ENCODE peak calls at places on chromosomes 12 and 14, in nine cellular contexts. G, A, V, N, Q, H, F, X and K are unnamed samples.

GRCh38 chr14:24435998-24436354 is 6.2 kb downstream of the KHNYN start:
- DNase-seq in G (no peak), N (no peak), X (no peak), Q (no peak), A (no peak), V (no peak), F (no peak), H (no peak), K (no peak)

GRCh38 chr14:51302319-51303030 is 62.4 kb downstream of the TMX1 start:
- DNase-seq in N (peak; percentile 56), F (no peak), A (no peak), X (no peak), G (no peak), H (no peak), V (no peak), Q (peak; percentile 29), K (no peak)

GRCh38 chr12:32418903-32419519 is 19.7 kb downstream of the FGD4 start:
- DNase-seq in X (no peak), N (peak; percentile 18), V (no peak), Q (no peak), F (no peak), H (no peak), G (no peak), A (peak; percentile 11), K (no peak)

GRCh38 chr12:102216086-102216691 is 18.6 kb upstream of the PMCH start:
- DNase-seq in V (no peak), H (peak; percentile 35), G (no peak), Q (peak; percentile 45), X (no peak), F (no peak), A (no peak), N (peak; percentile 24), K (no peak)

GRCh38 chr12:6336079-6336858 is 5.6 kb downstream of the TNFRSF1A start:
- DNase-seq in X (peak; percentile 90), N (peak; percentile 97), G (peak; percentile 96), H (peak; percentile 96), F (peak; percentile 91), Q (peak; percentile 99), V (peak; percentile 95), A (peak; percentile 96), K (peak; percentile 100)

GRCh38 chr12:6250343-6250742 is 50.1 kb downstream of the CD9 start:
- DNase-seq in G (no peak), H (no peak), Q (no peak), A (peak; percentile 37), F (no peak), N (no peak), X (no peak), V (no peak), K (no peak)

GRCh38 chr14:65833256-65833880 is 420.8 kb downstream of the FUT8 start:
- DNase-seq in N (no peak), Q (no peak), G (no peak), H (no peak), A (peak; percentile 38), F (no peak), X (no peak), V (no peak), K (no peak)

GRCh38 chr12:42696424-42697149 is 107.0 kb upstream of the PRICKLE1 start:
- DNase-seq in F (no peak), G (no peak), V (peak; percentile 63), Q (peak; percentile 24), H (no peak), X (peak; percentile 47), N (no peak), A (no peak), K (no peak)

GRCh38 chr14:105095236-105095805 is 30.1 kb upstream of the GPR132 start:
- DNase-seq in H (no peak), N (no peak), Q (no peak), F (no peak), X (no peak), V (no peak), A (no peak), G (no peak), K (no peak)

GRCh38 chr14:75339059-75339458 is 60.4 kb downstream of the FOS start:
- DNase-seq in G (peak; percentile 33), N (no peak), H (no peak), X (no peak), A (no peak), F (no peak), Q (peak; percentile 4), V (no peak), K (no peak)

GRCh38 chr12:34303091-34303870 is 281.0 kb downstream of the ALG10 start:
- DNase-seq in G (no peak), Q (no peak), A (no peak), X (no peak), F (no peak), N (no peak), V (no peak), H (no peak), K (no peak)

GRCh38 chr12:58918475-58918874 is 1.8 kb downstream of the LRIG3 start:
- DNase-seq in Q (peak; percentile 23), F (no peak), N (peak; percentile 34), H (no peak), G (no peak), X (no peak), A (peak; percentile 27), V (no peak), K (no peak)

GRCh38 chr12:115507951-115508722 is 769.4 kb downstream of the MED13L start:
- DNase-seq in F (no peak), G (no peak), V (no peak), X (no peak), A (peak; percentile 95), Q (no peak), H (no peak), N (no peak), K (no peak)

GRCh38 chr14:89576132-89576923 is 159.3 kb upstream of the FOXN3 start:
- DNase-seq in X (no peak), Q (no peak), G (no peak), A (peak; percentile 11), F (no peak), V (no peak), H (no peak), N (no peak), K (no peak)

GRCh38 chr14:58133739-58134138 is 18.3 kb downstream of the ARMH4 start:
- DNase-seq in N (peak; percentile 97), Q (peak; percentile 66), G (peak; percentile 37), A (no peak), X (no peak), H (no peak), V (no peak), F (no peak), K (no peak)

DNA sequence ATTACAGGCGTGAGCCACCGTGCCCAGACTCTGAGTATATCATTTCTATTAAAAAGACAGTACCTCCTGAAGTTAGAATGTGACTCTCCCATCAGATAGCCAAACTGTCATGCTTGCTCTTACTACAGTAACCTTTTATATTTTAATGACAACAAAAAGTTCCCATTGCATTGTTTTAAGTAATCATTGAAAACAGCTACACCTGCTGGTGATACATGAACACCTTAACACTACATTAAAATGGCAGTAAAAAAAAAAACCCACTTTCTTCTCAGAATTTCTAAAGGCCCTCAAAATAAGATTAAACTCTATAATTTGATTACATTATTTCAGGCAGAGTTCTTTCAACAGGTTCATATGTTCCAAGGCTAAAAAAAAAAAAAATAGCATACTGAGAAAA is 76.7 kb downstream of the SH2B3 start:
- DNase-seq in F (no peak), A (no peak), Q (no peak), X (no peak), N (peak; percentile 12), V (no peak), H (no peak), G (no peak), K (no peak)
- TF ChIP-seq CTCF in F (no peak), A (no peak), Q (peak; percentile 25), X (no peak), N (peak; percentile 59), V (no peak), H (peak; percentile 21), G (no peak), K (peak; percentile 31)

GRCh38 chr12:15858348-15858747 is 23.8 kb upstream of the STRAP start:
- DNase-seq in Q (no peak), X (no peak), N (no peak), F (no peak), V (no peak), H (no peak), G (no peak), A (peak; percentile 20), K (no peak)
- H3K4me3 ChIP-seq in Q (no peak overlapping the region), X (no peak overlapping the region), N (no peak overlapping the region), F (no peak overlapping the region), V (no peak overlapping the region), H (no peak overlapping the region), G (no peak overlapping the region), A (no peak overlapping the region), K (no peak overlapping the region)

DNA sequence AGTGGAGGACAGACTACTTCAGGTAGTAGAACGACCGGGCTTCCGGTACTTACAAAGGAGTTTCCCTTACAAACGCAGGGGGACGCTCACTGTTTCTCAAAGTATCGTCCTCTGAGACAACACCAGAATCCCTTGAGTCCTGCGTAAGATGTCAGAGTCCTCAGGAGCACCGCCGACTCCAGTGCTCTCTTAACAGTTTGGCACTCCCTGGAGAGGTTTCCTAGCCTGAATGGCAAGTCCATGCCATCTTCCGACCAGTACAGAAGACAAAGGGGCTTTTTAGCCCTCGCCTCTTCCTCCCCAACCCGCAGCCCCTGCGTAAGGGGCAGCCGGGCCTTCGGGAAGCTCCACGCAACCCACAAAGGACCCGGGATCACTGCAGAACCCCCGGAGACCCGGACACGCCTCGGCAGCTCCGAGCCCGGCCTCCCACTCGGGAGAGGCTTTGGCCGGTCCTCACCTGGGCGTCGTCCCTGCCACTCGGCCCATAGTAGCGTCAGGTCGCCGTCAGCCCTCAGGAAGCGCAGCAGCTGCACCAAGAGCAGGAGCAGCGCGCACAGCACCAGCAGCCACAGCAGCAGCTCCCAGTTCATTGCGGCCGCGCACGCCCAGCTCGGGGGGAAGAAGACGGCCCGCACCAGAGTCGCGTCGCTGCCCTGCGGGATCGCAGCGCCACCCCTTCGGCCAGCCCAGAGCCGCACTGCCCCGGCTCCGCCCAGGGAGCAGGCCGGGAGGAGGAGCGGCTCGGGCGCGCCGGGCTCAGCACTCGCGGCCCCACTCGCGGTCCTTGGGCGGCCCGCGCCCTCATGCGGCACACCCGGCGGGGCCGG is at the start of gene DHRS7:
- DNase-seq in G (no peak), H (peak; percentile 51), N (peak; percentile 99), V (peak; percentile 79), X (peak; percentile 85), A (peak; percentile 92), Q (peak; percentile 72), F (peak; percentile 25), K (no peak)
- TF ChIP-seq CTCF in G (peak; percentile 7), H (peak; percentile 45), N (peak; percentile 85), V (peak; percentile 41), X (no peak), A (peak; percentile 49), Q (peak; percentile 27), F (peak; percentile 64), K (peak; percentile 47)

DNA sequence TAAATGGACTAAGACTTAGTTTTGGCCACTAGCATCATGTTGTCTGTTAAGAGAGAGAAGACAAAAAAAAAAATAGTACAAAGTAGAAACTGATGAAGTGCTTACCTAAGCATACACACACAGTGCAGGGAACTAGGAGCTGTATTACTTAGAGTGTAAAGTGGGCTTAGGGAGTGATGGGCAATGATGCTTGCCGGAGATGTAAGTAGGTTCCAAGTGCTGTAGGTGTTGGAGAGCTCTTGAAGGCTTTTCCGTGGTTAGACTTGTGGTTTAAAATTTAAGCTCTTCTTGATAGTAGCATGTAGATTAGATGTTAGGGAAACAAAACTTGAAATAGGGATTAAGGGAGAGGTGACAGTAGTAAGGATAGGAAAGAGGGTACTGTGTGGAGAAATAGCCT is 34.7 kb downstream of the MIA2 start:
- DNase-seq in V (no peak), Q (peak; percentile 29), X (no peak), A (peak; percentile 8), G (no peak), H (no peak), N (peak; percentile 16), F (no peak), K (peak; percentile 13)
- H3K4me3 ChIP-seq in V (peak overlapping the region; percentile 70), Q (peak overlapping the region; percentile 96), X (peak overlapping the region; percentile 78), A (peak overlapping the region; percentile 68), G (peak overlapping the region; percentile 90), H (peak overlapping the region; percentile 93), N (peak overlapping the region; percentile 95), F (peak overlapping the region; percentile 89), K (peak overlapping the region; percentile 87)